ENCODE peak calls at places on chromosomes 13 and 19, in ten cellular contexts. O, K, E, P, A, C, Z, J, D and N are unnamed samples.

GRCh38 chr13:109684836-109685602 is 101.4 kb downstream of the IRS2 start:
- DNase-seq in O (peak; percentile 62), K (no peak), E (no peak), P (no peak), A (peak; percentile 58), C (no peak), Z (no peak), J (no peak), D (peak; percentile 68), N (no peak)

GRCh38 chr19:46081928-46082727 is 41.3 kb upstream of the IGFL4 start:
- DNase-seq in O (peak; percentile 79), K (no peak), E (peak; percentile 9), P (peak; percentile 11), A (peak; percentile 46), C (peak; percentile 65), Z (no peak), J (peak; percentile 62), D (peak; percentile 70), N (peak; percentile 2)

GRCh38 chr19:51566489-51567100 is 4.5 kb upstream of the ZNF175 start:
- DNase-seq in O (no peak), K (no peak), E (no peak), P (no peak), A (no peak), C (peak; percentile 69), Z (no peak), J (peak; percentile 46), D (no peak), N (no peak)

GRCh38 chr13:42981853-42982252 is 10.2 kb downstream of the EPSTI1 start:
- DNase-seq in O (no peak), K (no peak), E (no peak), P (no peak), A (no peak), C (no peak), Z (no peak), J (no peak), D (no peak), N (no peak)

GRCh38 chr13:23654111-23655110 is 84.2 kb downstream of the TNFRSF19 start:
- DNase-seq in O (peak; percentile 57), K (no peak), E (no peak), P (no peak), A (peak; percentile 23), C (peak; percentile 21), Z (no peak), J (no peak), D (no peak), N (no peak)

GRCh38 chr13:73832203-73832602 is 302.0 kb downstream of the KLF12 start:
- DNase-seq in O (no peak), K (no peak), E (no peak), P (no peak), A (no peak), C (no peak), Z (no peak), J (no peak), D (peak; percentile 60), N (no peak)

GRCh38 chr19:48799358-48800300 is 11.2 kb downstream of the BCAT2 start:
- DNase-seq in O (no peak), K (no peak), E (no peak), P (no peak), A (no peak), C (no peak), Z (no peak), J (no peak), D (no peak), N (no peak)

GRCh38 chr13:25085125-25085742 is 10.7 kb upstream of the PABPC3 start:
- DNase-seq in O (peak; percentile 49), K (no peak), E (peak; percentile 4), P (peak; percentile 7), A (peak; percentile 36), C (peak; percentile 31), Z (no peak), J (peak; percentile 26), D (peak; percentile 72), N (no peak)

GRCh38 chr13:21616880-21617279 is 12.9 kb upstream of the MICU2 start:
- DNase-seq in O (no peak), K (no peak), E (no peak), P (no peak), A (no peak), C (peak; percentile 40), Z (no peak), J (peak; percentile 34), D (no peak), N (no peak)